ENCODE peak calls at places on chromosome 22, in nine cellular contexts. G is HCEC 1CT, W is nucleus accumbens, C is MV-4-11, V is pulmonary artery endothelial cell, O is BE2C, L is transverse colon, T is epithelial cell of esophagus, F is H4. A is an unnamed sample.

GRCh38 chr22:48867891-48868290 is 959.8 kb downstream of the BRD1 start:
- DNase-seq in O (no peak), V (no peak), W (no peak), L (no peak), C (no peak), G (no peak), F (no peak), T (no peak), A (no peak)

GRCh38 chr22:39361495-39361894 is 11.7 kb downstream of the SYNGR1 start:
- DNase-seq in V (no peak), O (no peak), T (no peak), C (no peak), F (no peak), W (no peak), G (no peak), L (no peak), A (no peak)

GRCh38 chr22:22187299-22187698 is 57.3 kb upstream of the VPREB1 start:
- DNase-seq in L (no peak), W (no peak), C (no peak), O (no peak), T (no peak), V (no peak), F (no peak), G (no peak), A (no peak)

GRCh38 chr22:39905686-39906085 is 4.8 kb downstream of the GRAP2 start:
- DNase-seq in C (no peak), T (no peak), F (no peak), G (no peak), O (no peak), V (no peak), W (no peak), L (no peak), A (no peak)

GRCh38 chr22:46609724-46610161 is 10.4 kb upstream of the GRAMD4 start:
- DNase-seq in T (no peak), G (no peak), L (no peak), O (no peak), W (no peak), C (no peak), F (no peak), V (no peak), A (no peak)

GRCh38 chr22:21651521-21652009 is 9.5 kb downstream of the SDF2L1 start:
- DNase-seq in O (no peak), F (no peak), T (no peak), G (no peak), L (no peak), W (no peak), V (no peak), C (no peak), A (no peak)

GRCh38 chr22:39349967-39350802 is at the start of gene SYNGR1:
- DNase-seq in C (no peak), V (no peak), T (no peak), G (no peak), L (no peak), F (no peak), W (no peak), O (peak; percentile 37), A (no peak)

GRCh38 chr22:22207845-22208564 is 36.6 kb upstream of the VPREB1 start:
- DNase-seq in C (peak; percentile 69), T (peak; percentile 87), W (no peak), F (peak; percentile 40), V (peak; percentile 22), O (peak; percentile 82), G (peak; percentile 51), L (peak; percentile 80), A (peak; percentile 80)

GRCh38 chr22:44645083-44645482 is 56.9 kb upstream of the PRR5 start:
- DNase-seq in W (no peak), F (no peak), L (no peak), V (no peak), T (no peak), G (no peak), O (no peak), C (no peak), A (no peak)

GRCh38 chr22:45125198-45125597 is 38.5 kb upstream of the NUP50 start:
- DNase-seq in L (no peak), C (no peak), W (no peak), F (no peak), G (peak; percentile 44), O (no peak), T (no peak), V (no peak), A (no peak)

GRCh38 chr22:49500076-49500460 is 327.6 kb downstream of the BRD1 start:
- DNase-seq in O (no peak), T (no peak), F (no peak), G (no peak), L (no peak), C (no peak), V (no peak), W (no peak), A (no peak)

GRCh38 chr22:28885939-28886338 is 2.6 kb downstream of the ZNRF3 start:
- DNase-seq in O (no peak), F (no peak), W (no peak), C (no peak), L (peak; percentile 49), V (no peak), G (no peak), T (no peak), A (no peak)

GRCh38 chr22:19443544-19444211 is 3.8 kb downstream of the C22orf39 start:
- DNase-seq in O (no peak), T (no peak), C (no peak), V (no peak), L (no peak), W (no peak), F (no peak), G (no peak), A (no peak)

GRCh38 chr22:46213052-46213451 is 37.0 kb downstream of the CDPF1 start:
- DNase-seq in F (no peak), T (peak; percentile 7), G (no peak), W (no peak), L (no peak), O (no peak), V (no peak), C (no peak), A (no peak)

GRCh38 chr22:38461057-38461413 is 6.0 kb upstream of the KCNJ4 start:
- DNase-seq in O (no peak), C (no peak), T (no peak), F (no peak), V (no peak), L (no peak), G (no peak), W (no peak), A (no peak)

GRCh38 chr22:32541481-32541880 is 66.9 kb downstream of the FBXO7 start:
- DNase-seq in W (no peak), G (no peak), V (no peak), C (no peak), T (no peak), O (no peak), L (no peak), F (no peak), A (no peak)

GRCh38 chr22:49629586-49630447 is 197.9 kb downstream of the BRD1 start:
- DNase-seq in F (no peak), G (no peak), O (no peak), V (no peak), W (no peak), L (no peak), T (no peak), C (no peak), A (peak; percentile 20)

GRCh38 chr22:34068011-34068410 is 147.7 kb upstream of the LARGE1 start:
- DNase-seq in W (no peak), T (no peak), L (no peak), F (no peak), C (no peak), O (no peak), V (no peak), G (no peak), A (no peak)

GRCh38 chr22:21038405-21038804 is 6.0 kb upstream of the SLC7A4 start:
- DNase-seq in G (no peak), F (no peak), O (no peak), L (no peak), C (no peak), V (no peak), W (no peak), T (no peak), A (peak; percentile 82)

GRCh38 chr22:17903564-17904295 is 120.6 kb downstream of the MICAL3 start:
- DNase-seq in T (no peak), V (peak; percentile 52), W (no peak), G (no peak), F (no peak), O (no peak), L (no peak), C (no peak), A (no peak)

GRCh38 chr22:42296381-42296853 is 26.0 kb upstream of the TCF20 start:
- DNase-seq in C (no peak), F (peak; percentile 25), V (no peak), O (peak; percentile 93), L (peak; percentile 50), T (no peak), W (peak; percentile 44), G (no peak), A (peak; percentile 85)

GRCh38 chr22:41917906-41918791 is 3.3 kb upstream of the SHISA8 start:
- DNase-seq in T (peak; percentile 76), G (peak; percentile 13), C (peak; percentile 71), O (peak; percentile 64), V (peak; percentile 24), F (peak; percentile 44), L (peak; percentile 64), W (no peak), A (peak; percentile 76)

GRCh38 chr22:45504703-45505341 is 2.1 kb downstream of the FBLN1 start:
- DNase-seq in T (peak; percentile 48), V (no peak), F (no peak), O (no peak), C (peak; percentile 37), G (peak; percentile 16), L (no peak), W (no peak), A (peak; percentile 91)

GRCh38 chr22:37906364-37907008 is 389 bp downstream of the MICALL1 start:
- DNase-seq in W (no peak), F (no peak), C (no peak), V (no peak), L (peak; percentile 51), G (no peak), O (no peak), T (no peak), A (peak; percentile 35)

GRCh38 chr22:43231724-43232034 is 44.7 kb upstream of the TTLL12 start:
- DNase-seq in L (no peak), V (no peak), O (no peak), W (no peak), G (no peak), F (no peak), T (no peak), C (no peak), A (no peak)

GRCh38 chr22:40044870-40045834 is 50.4 kb downstream of the FAM83F start:
- DNase-seq in C (no peak), G (no peak), V (no peak), F (no peak), W (no peak), O (peak; percentile 40), L (peak; percentile 68), T (peak; percentile 28), A (peak; percentile 64)

GRCh38 chr22:47837703-47838102 is 1075.3 kb downstream of the TBC1D22A start:
- DNase-seq in L (no peak), C (no peak), V (no peak), W (no peak), G (no peak), O (no peak), F (peak; percentile 54), T (peak; percentile 11), A (no peak)

GRCh38 chr22:20990184-20991180 is 8.4 kb downstream of the LZTR1 start:
- DNase-seq in C (no peak), W (no peak), G (no peak), F (no peak), V (no peak), O (no peak), L (no peak), T (no peak), A (no peak)

GRCh38 chr22:24758164-24758799 is 16.2 kb downstream of the PIWIL3 start:
- DNase-seq in C (peak; percentile 20), F (peak; percentile 12), L (peak; percentile 53), V (no peak), G (peak; percentile 12), W (no peak), O (peak; percentile 72), T (peak; percentile 59), A (peak; percentile 71)

GRCh38 chr22:49427941-49428340 is 399.7 kb downstream of the BRD1 start:
- DNase-seq in L (no peak), C (no peak), F (no peak), O (no peak), W (no peak), G (no peak), V (no peak), T (no peak), A (no peak)

GRCh38 chr22:46057762-46058420 is 80.9 kb upstream of the WNT7B start:
- DNase-seq in C (peak; percentile 65), W (no peak), O (peak; percentile 53), V (no peak), F (peak; percentile 88), L (peak; percentile 55), G (peak; percentile 64), T (no peak), A (no peak)

A was measured in right cardiac atrium.